ENCODE peak calls at places on chromosomes 6 and 20, in five cellular contexts. Y, N, T, U and Z are unnamed samples.

GRCh38 chr6:167499161-167499660 is 174.3 kb downstream of the TTLL2 start:
- ATAC-seq in Y (no peak), N (no peak), T (no peak), U (no peak), Z (no peak)

GRCh38 chr6:37903671-37904355 is 84.3 kb downstream of the ZFAND3 start:
- ATAC-seq in Y (no peak), N (no peak), T (no peak), U (no peak), Z (no peak)

GRCh38 chr6:167329014-167329413 is 4.1 kb downstream of the TTLL2 start:
- ATAC-seq in Y (no peak), N (no peak), T (no peak), U (no peak), Z (peak; percentile 95)

GRCh38 chr20:16317445-16318362 is 255.5 kb downstream of the KIF16B start:
- ATAC-seq in Y (peak; percentile 28), N (no peak), T (no peak), U (peak; percentile 42), Z (no peak)

GRCh38 chr6:151240861-151241642 is 1.3 kb downstream of the AKAP12 start:
- ATAC-seq in Y (peak; percentile 48), N (peak; percentile 7), T (peak; percentile 59), U (peak; percentile 63), Z (peak; percentile 21)

GRCh38 chr20:25071722-25072121 is 10.2 kb downstream of the VSX1 start:
- ATAC-seq in Y (no peak), N (no peak), T (no peak), U (no peak), Z (no peak)

GRCh38 chr6:31125162-31125561 is 4.9 kb upstream of the CDSN start:
- ATAC-seq in Y (peak; percentile 41), N (no peak), T (no peak), U (peak; percentile 75), Z (no peak)

GRCh38 chr6:34385793-34386195 is 6.7 kb downstream of the NUDT3 start:
- ATAC-seq in Y (no peak), N (no peak), T (no peak), U (no peak), Z (no peak)

GRCh38 chr6:149646599-149646998 is 1.9 kb downstream of the KATNA1 start:
- ATAC-seq in Y (no peak), N (no peak), T (no peak), U (no peak), Z (no peak)

GRCh38 chr6:137191238-137191637 is 17.8 kb upstream of the IL22RA2 start:
- ATAC-seq in Y (no peak), N (no peak), T (no peak), U (no peak), Z (no peak)

GRCh38 chr6:38715016-38715809 is at the start of gene DNAH8:
- ATAC-seq in Y (no peak), N (no peak), T (peak; percentile 46), U (peak; percentile 55), Z (peak; percentile 71)

GRCh38 chr6:144305985-144306384 is 20.9 kb downstream of the UTRN start:
- ATAC-seq in Y (no peak), N (no peak), T (peak; percentile 82), U (peak; percentile 38), Z (peak; percentile 82)

GRCh38 chr6:109055771-109056235 is 38.8 kb downstream of the SESN1 start:
- ATAC-seq in Y (no peak), N (no peak), T (no peak), U (no peak), Z (no peak)

GRCh38 chr6:131979515-131980337 is 28.6 kb upstream of the CCN2 start:
- ATAC-seq in Y (no peak), N (no peak), T (no peak), U (no peak), Z (no peak)

GRCh38 chr20:595330-596308 is 14.5 kb downstream of the TCF15 start:
- ATAC-seq in Y (peak; percentile 82), N (peak; percentile 70), T (no peak), U (no peak), Z (no peak)

GRCh38 chr6:48691420-48691819 is 580.4 kb upstream of the PTCHD4 start:
- ATAC-seq in Y (no peak), N (no peak), T (no peak), U (no peak), Z (no peak)

GRCh38 chr6:69719602-69720193 is 77.1 kb downstream of the LMBRD1 start:
- ATAC-seq in Y (no peak), N (no peak), T (no peak), U (no peak), Z (no peak)

GRCh38 chr6:35247642-35248231 is 11.8 kb upstream of the ZNF76 start:
- ATAC-seq in Y (no peak), N (no peak), T (peak; percentile 71), U (no peak), Z (peak; percentile 89)

GRCh38 chr6:124882580-124883393 is 79.5 kb upstream of the RNF217 start:
- ATAC-seq in Y (no peak), N (no peak), T (no peak), U (no peak), Z (no peak)

GRCh38 chr6:34746104-34746846 is 11.0 kb upstream of the SNRPC start:
- ATAC-seq in Y (no peak), N (no peak), T (no peak), U (peak; percentile 70), Z (no peak)

GRCh38 chr6:158798311-158798710 is 20.9 kb downstream of the EZR start:
- ATAC-seq in Y (no peak), N (no peak), T (no peak), U (no peak), Z (no peak)

GRCh38 chr6:113258771-113259170 is 598.4 kb upstream of the MARCKS start:
- ATAC-seq in Y (no peak), N (no peak), T (no peak), U (no peak), Z (no peak)

GRCh38 chr6:43903739-43904290 is 133.8 kb downstream of the VEGFA start:
- ATAC-seq in Y (no peak), N (no peak), T (no peak), U (no peak), Z (no peak)

GRCh38 chr6:36241728-36242127 is 28.1 kb upstream of the PNPLA1 start:
- ATAC-seq in Y (no peak), N (no peak), T (no peak), U (peak; percentile 72), Z (peak; percentile 56)

GRCh38 chr6:46135176-46135575 is 5.4 kb downstream of the ENPP4 start:
- ATAC-seq in Y (no peak), N (no peak), T (no peak), U (no peak), Z (peak; percentile 46)